ENCODE peak calls at places on chromosomes 2 and 18, in four cellular contexts. B is cardiac muscle cell, C is HL-60, J is fibroblast of lung. E is an unnamed sample.

GRCh38 chr18:59303006-59303405 is 15.4 kb downstream of the CPLX4 start:
- DNase-seq in B (no peak), C (no peak), J (no peak), E (no peak)

GRCh38 chr2:197137826-197138480 is 172.6 kb downstream of the ANKRD44 start:
- DNase-seq in B (no peak), C (no peak), J (peak), E (peak)

GRCh38 chr2:235979753-235980459 is 188.3 kb downstream of the GBX2 start:
- DNase-seq in B (no peak), C (no peak), J (no peak), E (no peak)

GRCh38 chr2:43010428-43011141 is 215.8 kb downstream of the ZFP36L2 start:
- DNase-seq in B (no peak), C (peak), J (no peak), E (no peak)

GRCh38 chr2:8438476-8438875 is 243.4 kb upstream of the ID2 start:
- DNase-seq in B (no peak), C (peak), J (no peak), E (no peak)

GRCh38 chr2:212711851-212712250 is 173.2 kb upstream of the ERBB4 start:
- DNase-seq in B (no peak), C (no peak), J (peak), E (no peak)

GRCh38 chr2:198040820-198041219 is 236.4 kb downstream of the PLCL1 start:
- DNase-seq in B (no peak), C (no peak), J (no peak), E (no peak)

GRCh38 chr18:48345596-48345995 is 63.6 kb downstream of the ZBTB7C start:
- DNase-seq in B (peak), C (no peak), J (peak), E (peak)

GRCh38 chr2:148513425-148513824 is 131.1 kb upstream of the EPC2 start:
- DNase-seq in B (no peak), C (no peak), J (no peak), E (no peak)

GRCh38 chr2:41475959-41476358 is 571.9 kb upstream of the PKDCC start:
- DNase-seq in B (no peak), C (no peak), J (no peak), E (no peak)

GRCh38 chr2:69296421-69296820 is 90.6 kb downstream of the GFPT1 start:
- DNase-seq in B (no peak), C (no peak), J (no peak), E (no peak)

GRCh38 chr18:53629356-53629755 is 595.1 kb downstream of the MBD2 start:
- DNase-seq in B (no peak), C (no peak), J (no peak), E (no peak)

GRCh38 chr2:211391206-211391605 is 834.8 kb downstream of the CPS1 start:
- DNase-seq in B (no peak), C (no peak), J (no peak), E (no peak)

GRCh38 chr2:219628986-219629901 is 1.8 kb downstream of the SLC4A3 start:
- DNase-seq in B (no peak), C (no peak), J (no peak), E (no peak)

GRCh38 chr2:74051504-74051903 is 66.8 kb downstream of the TET3 start:
- DNase-seq in B (no peak), C (no peak), J (no peak), E (no peak)

GRCh38 chr2:141923657-141924056 is 207.2 kb downstream of the LRP1B start:
- DNase-seq in B (no peak), C (no peak), J (no peak), E (no peak)

GRCh38 chr2:15939854-15940660 is at the start of gene MYCN:
- DNase-seq in B (peak), C (peak), J (peak), E (peak)

GRCh38 chr2:187989925-187990623 is 301.6 kb upstream of the GULP1 start:
- DNase-seq in B (no peak), C (no peak), J (no peak), E (no peak)

GRCh38 chr2:68046642-68047240 is 16.1 kb downstream of the C1D start:
- DNase-seq in B (no peak), C (no peak), J (no peak), E (no peak)

GRCh38 chr18:68779169-68779568 is 18.7 kb upstream of the CCDC102B start:
- DNase-seq in B (peak), C (peak), J (peak), E (peak)

GRCh38 chr18:59516356-59517155 is 157.5 kb upstream of the LMAN1 start:
- DNase-seq in B (peak), C (no peak), J (peak), E (peak)

GRCh38 chr2:127857494-127857818 is 499 bp downstream of the POLR2D start:
- DNase-seq in B (no peak), C (no peak), J (peak), E (no peak)

GRCh38 chr2:61471905-61472805 is 1.3 kb upstream of the USP34 start:
- DNase-seq in B (peak), C (no peak), J (peak), E (peak)

GRCh38 chr2:161488131-161488699 is 72.1 kb downstream of the TBR1 start:
- DNase-seq in B (no peak), C (no peak), J (no peak), E (no peak)

GRCh38 chr2:150872919-150873772 is 385.7 kb upstream of the RND3 start:
- DNase-seq in B (peak), C (no peak), J (peak), E (no peak)

GRCh38 chr2:54471221-54471711 is 15.1 kb downstream of the SPTBN1 start:
- DNase-seq in B (peak), C (no peak), J (peak), E (peak)

GRCh38 chr2:88180594-88181240 is 10.6 kb downstream of the THNSL2 start:
- DNase-seq in B (peak), C (no peak), J (no peak), E (peak)

GRCh38 chr2:25808006-25808383 is 70.3 kb downstream of the ASXL2 start:
- DNase-seq in B (no peak), C (no peak), J (no peak), E (peak)

GRCh38 chr2:70508711-70509462 is 44.7 kb downstream of the TGFA start:
- DNase-seq in B (no peak), C (no peak), J (no peak), E (no peak)

GRCh38 chr2:233528182-233528581 is 38.4 kb downstream of the USP40 start:
- DNase-seq in B (no peak), C (no peak), J (no peak), E (no peak)

GRCh38 chr2:24409700-24410556 is 49.6 kb upstream of the ITSN2 start:
- DNase-seq in B (peak), C (peak), J (peak), E (peak)

GRCh38 chr2:1227289-1227900 is 185.9 kb upstream of the TPO start:
- DNase-seq in B (no peak), C (no peak), J (no peak), E (no peak)

GRCh38 chr2:223042284-223042683 is 9.7 kb upstream of the KCNE4 start:
- DNase-seq in B (no peak), C (no peak), J (no peak), E (no peak)

GRCh38 chr2:133953524-133953923 is 300.3 kb upstream of the MGAT5 start:
- DNase-seq in B (no peak), C (no peak), J (no peak), E (no peak)
- H3K4me3 ChIP-seq in B (no peak), C (no peak), J (no peak), E (no peak)

GRCh38 chr2:65636024-65636423 is 203.6 kb upstream of the SPRED2 start:
- DNase-seq in B (no peak), C (no peak), J (no peak), E (no peak)
- H3K4me3 ChIP-seq in B (no peak), C (no peak), J (no peak), E (no peak)

GRCh38 chr2:18301421-18302139 is 258.9 kb downstream of the RDH14 start:
- DNase-seq in B (no peak), C (no peak), J (no peak), E (no peak)

GRCh38 chr2:18297536-18298058 is 262.9 kb downstream of the RDH14 start:
- DNase-seq in B (no peak), C (no peak), J (no peak), E (no peak)

GRCh38 chr2:18304849-18305248 is 255.6 kb downstream of the RDH14 start:
- DNase-seq in B (peak), C (no peak), J (no peak), E (peak)

DNA sequence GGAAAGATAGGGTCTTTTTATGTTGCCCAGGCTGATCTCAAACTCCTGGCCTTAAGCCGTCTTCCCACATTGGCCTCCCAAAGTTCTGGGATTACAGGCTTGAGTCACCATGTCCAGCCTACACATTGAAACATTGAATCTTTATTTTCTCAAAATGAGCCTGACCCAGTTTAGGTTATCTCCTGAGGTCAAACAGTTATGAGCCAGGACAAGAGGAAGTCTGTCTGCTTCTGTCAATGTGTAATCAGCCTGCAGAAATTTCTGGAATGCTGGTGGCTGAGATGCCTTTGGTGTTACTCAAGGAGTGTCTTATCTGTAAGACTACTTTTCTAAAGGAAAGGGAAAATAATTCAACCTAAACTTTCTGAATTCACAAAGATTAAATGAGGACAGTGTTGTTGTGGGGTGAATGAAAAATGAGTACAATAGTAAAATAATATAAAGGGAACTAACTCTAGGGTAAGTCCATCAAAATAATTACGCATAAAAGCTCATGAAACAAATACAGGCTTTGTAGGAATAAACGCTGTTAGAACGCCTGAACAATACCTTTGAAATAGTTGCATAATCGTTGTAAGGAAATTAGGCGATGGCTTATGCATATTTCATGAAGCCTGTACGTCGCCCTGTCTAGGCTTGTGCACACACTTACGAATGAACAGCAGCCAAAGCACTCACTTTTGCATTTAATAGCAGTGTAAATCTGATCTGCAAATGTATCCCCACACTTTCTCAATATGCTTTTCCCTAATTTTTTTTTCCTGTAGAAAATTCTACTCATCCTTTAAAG is 260.8 kb downstream of the RDH14 start:
- DNase-seq in B (peak), C (no peak), J (peak), E (peak)
- H3K4me3 ChIP-seq in B (no peak), C (no peak), J (no peak), E (peak)

GRCh38 chr2:237201461-237202287 is 116.0 kb downstream of the COPS8 start:
- DNase-seq in B (peak), C (peak), J (peak), E (peak)
- H3K4me3 ChIP-seq in B (no peak), C (no peak), J (no peak), E (no peak)

E was measured in cardiac fibroblast.